ENCODE peak calls at places on chromosome 10, in eight cellular contexts. E is Calu3; G is AG10803; A is Caki2; T is amniotic epithelial cell; J is astrocyte of the cerebellum; X is stimulated activated CD8-positive, alpha-beta memory T cell treated with anti-CD3 and anti-CD28 coated beads, Interleukin-4, amount 100 ng/mL, for 24 hours; W is activated T-helper 1 cell treated with anti-CD3 and anti-CD28 coated beads, Interleukin-2, amount 50 U/mL, for 16 hours. D is an unnamed sample.

GRCh38 chr10:119454231-119454804 is 88.2 kb downstream of the RGS10 start:
- DNase-seq in E (no peak), G (no peak), A (no peak), T (no peak), J (no peak), X (no peak), W (no peak), D (no peak)

GRCh38 chr10:98638920-98639319 is 192.2 kb upstream of the HPS1 start:
- DNase-seq in E (no peak), G (no peak), A (no peak), T (no peak), J (no peak), X (no peak), W (no peak), D (no peak)

GRCh38 chr10:43304079-43304686 is 37.3 kb upstream of the RASGEF1A start:
- DNase-seq in E (no peak), G (no peak), A (no peak), T (no peak), J (no peak), X (no peak), W (no peak), D (no peak)

GRCh38 chr10:66349076-66349475 is 576.8 kb upstream of the LRRTM3 start:
- DNase-seq in E (no peak), G (no peak), A (no peak), T (no peak), J (no peak), X (no peak), W (no peak), D (no peak)

GRCh38 chr10:86944907-86945306 is 12.5 kb downstream of the MMRN2 start:
- DNase-seq in E (no peak), G (no peak), A (no peak), T (no peak), J (no peak), X (no peak), W (no peak), D (no peak)

GRCh38 chr10:102009801-102010425 is 46.1 kb downstream of the ARMH3 start:
- DNase-seq in E (peak), G (peak), A (peak), T (peak), J (peak), X (no peak), W (peak), D (no peak)

GRCh38 chr10:10785627-10786333 is 231.9 kb upstream of the CELF2 start:
- DNase-seq in E (no peak), G (peak), A (peak), T (peak), J (no peak), X (no peak), W (no peak), D (no peak)

GRCh38 chr10:21473135-21473534 is 52.3 kb downstream of the SKIDA1 start:
- DNase-seq in E (no peak), G (no peak), A (no peak), T (no peak), J (no peak), X (no peak), W (no peak), D (no peak)

GRCh38 chr10:85580585-85580984 is 786.0 kb downstream of the GRID1 start:
- DNase-seq in E (no peak), G (no peak), A (no peak), T (no peak), J (no peak), X (no peak), W (no peak), D (no peak)

GRCh38 chr10:5525581-5526271 is 965 bp downstream of the CALML3 start:
- DNase-seq in E (no peak), G (no peak), A (no peak), T (peak), J (no peak), X (no peak), W (no peak), D (no peak)

GRCh38 chr10:22105270-22105669 is 101.7 kb upstream of the DNAJC1 start:
- DNase-seq in E (no peak), G (no peak), A (no peak), T (no peak), J (no peak), X (no peak), W (no peak), D (no peak)

GRCh38 chr10:58237014-58237830 is 30.5 kb downstream of the IPMK start:
- DNase-seq in E (peak), G (peak), A (peak), T (peak), J (peak), X (no peak), W (no peak), D (no peak)

GRCh38 chr10:103569877-103570276 is 76.4 kb downstream of the NEURL1 start:
- DNase-seq in E (no peak), G (peak), A (no peak), T (peak), J (no peak), X (no peak), W (no peak), D (no peak)

GRCh38 chr10:123835575-123835974 is 56.0 kb downstream of the CPXM2 start:
- DNase-seq in E (no peak), G (no peak), A (peak), T (no peak), J (no peak), X (no peak), W (no peak), D (no peak)

GRCh38 chr10:73837072-73837471 is 25.7 kb upstream of the NDST2 start:
- DNase-seq in E (no peak), G (peak), A (peak), T (peak), J (no peak), X (no peak), W (no peak), D (no peak)